ENCODE peak calls at places on chromosomes 4 and X, in six cellular contexts. Q, W, L, C, S and K are unnamed samples.

GRCh38 chrX:132267392-132267791 is 48.1 kb upstream of the RAP2C start:
- DNase-seq in C (no peak), W (no peak), S (no peak), L (no peak), Q (no peak), K (no peak)

GRCh38 chr4:5922556-5922955 is 29.7 kb upstream of the CRMP1 start:
- DNase-seq in S (no peak), C (no peak), W (no peak), L (no peak), Q (no peak), K (no peak)

GRCh38 chr4:53361451-53361850 is 4.4 kb downstream of the SCFD2 start:
- DNase-seq in W (no peak), Q (no peak), L (no peak), S (no peak), C (peak; percentile 58), K (peak; percentile 19)

GRCh38 chr4:133112641-133113040 is 36.5 kb upstream of the PCDH10 start:
- DNase-seq in S (no peak), Q (no peak), C (no peak), W (no peak), L (no peak), K (no peak)

GRCh38 chr4:21641696-21642095 is 306.9 kb downstream of the KCNIP4 start:
- DNase-seq in C (no peak), W (no peak), L (no peak), Q (no peak), S (no peak), K (no peak)

GRCh38 chr4:24886596-24886995 is 26.2 kb downstream of the CCDC149 start:
- DNase-seq in Q (no peak), L (no peak), C (no peak), S (no peak), W (no peak), K (no peak)

GRCh38 chrX:87636533-87636932 is 118.9 kb downstream of the KLHL4 start:
- DNase-seq in L (no peak), W (no peak), Q (no peak), S (no peak), C (no peak), K (no peak)

GRCh38 chrX:9955506-9955905 is 11.7 kb upstream of the CLDN34 start:
- DNase-seq in Q (no peak), S (no peak), C (peak; percentile 47), L (no peak), W (no peak), K (peak; percentile 56)

GRCh38 chr4:105637409-105638258 is 70.9 kb downstream of the INTS12 start:
- DNase-seq in S (peak; percentile 70), C (peak; percentile 22), Q (peak; percentile 74), L (no peak), W (peak; percentile 73), K (peak; percentile 49)

GRCh38 chrX:21225643-21226042 is 148.6 kb upstream of the CNKSR2 start:
- DNase-seq in W (no peak), C (peak; percentile 15), L (no peak), Q (no peak), S (no peak), K (no peak)

GRCh38 chr4:184237612-184238011 is 19.9 kb upstream of the ENPP6 start:
- DNase-seq in W (no peak), S (no peak), L (no peak), C (no peak), Q (no peak), K (no peak)

GRCh38 chrX:106999002-106999975 is 723 bp downstream of the MORC4 start:
- DNase-seq in L (no peak), Q (peak; percentile 53), C (peak; percentile 58), W (peak; percentile 63), S (peak; percentile 65), K (peak; percentile 64)

GRCh38 chr4:7132730-7133582 is 59.4 kb upstream of the SORCS2 start:
- DNase-seq in L (no peak), W (no peak), S (no peak), C (peak; percentile 72), Q (no peak), K (no peak)

GRCh38 chr4:142846729-142847606 is 867 bp upstream of the INPP4B start:
- DNase-seq in W (peak; percentile 55), Q (no peak), S (peak; percentile 78), C (peak; percentile 30), L (no peak), K (peak; percentile 20)

GRCh38 chrX:11188664-11189063 is 77.5 kb downstream of the HCCS start:
- DNase-seq in C (peak; percentile 1), S (no peak), Q (no peak), W (no peak), L (peak; percentile 38), K (no peak)

GRCh38 chr4:61922766-61923165 is 722.6 kb downstream of the ADGRL3 start:
- DNase-seq in Q (no peak), L (no peak), W (no peak), C (no peak), S (no peak), K (no peak)

GRCh38 chr4:38785901-38786402 is 3.2 kb upstream of the TLR10 start:
- DNase-seq in S (no peak), Q (peak; percentile 62), W (no peak), L (no peak), C (no peak), K (no peak)

GRCh38 chr4:10478621-10479020 is 21.4 kb upstream of the ZNF518B start:
- DNase-seq in Q (no peak), L (no peak), C (no peak), S (no peak), W (no peak), K (no peak)

GRCh38 chr4:37737456-37737855 is 51.3 kb upstream of the RELL1 start:
- DNase-seq in W (no peak), C (peak; percentile 62), L (no peak), Q (no peak), S (no peak), K (peak; percentile 69)

GRCh38 chrX:68304602-68305001 is 128.7 kb downstream of the OPHN1 start:
- DNase-seq in W (no peak), C (no peak), S (no peak), Q (no peak), L (no peak), K (no peak)

GRCh38 chrX:148381603-148382002 is 118.8 kb upstream of the AFF2 start:
- DNase-seq in S (no peak), Q (no peak), C (no peak), W (no peak), L (no peak), K (no peak)

GRCh38 chrX:53086464-53086863 is 4.3 kb downstream of the TSPYL2 start:
- DNase-seq in L (no peak), W (peak; percentile 86), S (no peak), C (no peak), Q (peak; percentile 82), K (peak; percentile 47)

GRCh38 chr4:19748911-19749473 is 502.7 kb upstream of the SLIT2 start:
- DNase-seq in Q (no peak), W (no peak), C (peak; percentile 76), S (peak; percentile 16), L (no peak), K (peak; percentile 28)

GRCh38 chr4:74674750-74675149 is 119.6 kb downstream of the BTC start:
- DNase-seq in Q (no peak), S (no peak), W (no peak), C (peak; percentile 14), L (no peak), K (no peak)

GRCh38 chrX:38717871-38718270 is 83.4 kb upstream of the MID1IP1 start:
- DNase-seq in Q (no peak), C (peak; percentile 10), S (no peak), L (no peak), W (no peak), K (peak; percentile 22)

GRCh38 chr4:98557497-98557896 is 100.9 kb downstream of the TSPAN5 start:
- DNase-seq in Q (peak; percentile 52), S (no peak), L (no peak), W (no peak), C (peak; percentile 39), K (peak; percentile 80)

GRCh38 chr4:155403886-155404285 is 27.1 kb upstream of the MAP9 start:
- DNase-seq in C (peak; percentile 44), W (no peak), S (no peak), L (no peak), Q (no peak), K (peak; percentile 58)

GRCh38 chr4:140774510-140774909 is 18.3 kb upstream of the TBC1D9 start:
- DNase-seq in L (no peak), W (no peak), C (no peak), S (no peak), Q (no peak), K (no peak)

GRCh38 chr4:140777894-140778293 is 21.7 kb upstream of the TBC1D9 start:
- DNase-seq in C (no peak), W (no peak), L (no peak), Q (no peak), S (no peak), K (no peak)

GRCh38 chr4:140774956-140775355 is 18.8 kb upstream of the TBC1D9 start:
- DNase-seq in C (no peak), S (no peak), W (no peak), Q (no peak), L (no peak), K (no peak)

GRCh38 chr4:140777401-140777800 is 21.2 kb upstream of the TBC1D9 start:
- DNase-seq in C (no peak), Q (no peak), W (no peak), S (no peak), L (no peak), K (no peak)

DNA sequence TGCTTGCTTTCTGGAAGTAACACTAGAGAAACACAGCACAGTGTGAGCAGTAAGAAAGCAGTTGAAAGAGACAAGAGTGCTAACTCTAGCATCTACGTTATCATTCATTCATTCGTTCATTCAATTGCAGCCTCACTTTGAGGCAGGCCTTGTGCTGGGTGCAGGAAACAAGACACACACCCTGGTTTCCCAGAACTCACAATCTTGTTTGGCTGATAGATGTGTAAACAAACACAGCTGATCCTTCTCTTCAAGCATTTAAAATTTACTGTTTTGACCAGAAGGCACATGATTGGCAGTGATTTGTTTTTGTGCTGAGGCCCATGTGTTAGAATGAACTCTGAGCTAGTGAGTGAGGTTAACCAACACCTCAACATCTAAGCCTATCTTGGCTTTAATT is 20.4 kb upstream of the TBC1D9 start:
- DNase-seq in C (no peak), S (no peak), Q (no peak), W (no peak), L (no peak), K (no peak)
- H3K4me3 ChIP-seq in C (no peak overlapping the region), S (no peak overlapping the region), Q (no peak overlapping the region), W (no peak overlapping the region), L (no peak overlapping the region), K (no peak overlapping the region)

GRCh38 chrX:144709841-144710240 is 537.5 kb upstream of the SPANXN1 start:
- DNase-seq in Q (no peak), W (no peak), C (no peak), S (no peak), L (no peak), K (peak; percentile 0)
- TF ChIP-seq CTCF in Q (no peak), W (no peak), C (no peak), S (no peak), L (no peak), K (no peak)

DNA sequence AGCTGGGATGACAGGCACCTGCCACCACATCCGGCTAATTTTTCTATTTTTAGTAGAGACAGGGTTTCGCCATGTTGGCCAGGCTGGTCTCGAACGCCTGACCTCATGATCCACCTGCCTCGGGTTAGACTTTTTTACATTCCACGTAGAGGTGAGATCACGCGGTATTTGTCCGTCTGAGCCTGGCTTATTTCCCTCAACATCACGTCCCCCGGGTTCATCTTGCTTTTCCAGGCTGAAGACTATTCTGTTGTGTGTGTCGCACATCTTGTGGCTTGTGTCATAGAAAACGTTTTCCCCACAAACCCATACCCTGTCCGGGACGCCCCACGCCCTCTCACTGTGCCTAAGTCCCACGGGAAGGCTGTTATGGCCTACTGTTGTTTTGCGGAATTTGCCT is 185.3 kb downstream of the CRLF2 start:
- DNase-seq in L (no peak), W (no peak), S (no peak), Q (no peak), C (no peak), K (no peak)
- H3K4me3 ChIP-seq in L (no peak overlapping the region), W (no peak overlapping the region), S (no peak overlapping the region), Q (no peak overlapping the region), C (no peak overlapping the region), K (no peak overlapping the region)

GRCh38 chrX:124117325-124117724 is 155.8 kb downstream of the STAG2 start:
- DNase-seq in C (no peak), W (no peak), S (no peak), Q (no peak), L (no peak), K (no peak)
- TF ChIP-seq CTCF in C (no peak), W (no peak), S (no peak), Q (no peak), L (no peak), K (no peak)